ENCODE peak calls at places on chromosomes 12 and 14, in nine cellular contexts. R is mammary epithelial cell, X is cardiac muscle cell, B is ovary, G is heart left ventricle, Q is transverse colon, D is pancreas, V is right atrium auricular region, L is left lung. J is an unnamed sample. For H3K36me3 and H3K9me3, the result is how much of the 10 kb centered on the place peaks cover.

GRCh38 chr14:57845802-57846531 is 19.9 kb downstream of the SLC35F4 start:
- DNase-seq in R (no peak), X (no peak), B (no peak), G (no peak), Q (no peak), D (no peak), V (no peak), L (no peak), J (no peak)

GRCh38 chr12:25054783-25055144 is 105.9 kb upstream of the BCAT1 start:
- DNase-seq in R (peak), X (no peak), B (no peak), G (no peak), Q (no peak), D (peak), V (no peak), L (no peak), J (peak)

GRCh38 chr14:63045612-63046320 is 508 bp upstream of the KCNH5 start:
- DNase-seq in R (peak), X (peak), B (peak), G (peak), Q (no peak), D (peak), V (no peak), L (peak), J (no peak)

GRCh38 chr12:4439736-4440135 is 5.9 kb downstream of the FGF6 start:
- DNase-seq in R (no peak), X (no peak), B (no peak), G (no peak), Q (no peak), D (no peak), V (peak), L (no peak), J (no peak)

GRCh38 chr14:68695326-68695768 is 97.5 kb downstream of the ZFP36L1 start:
- DNase-seq in R (peak), X (peak), B (peak), G (no peak), Q (no peak), D (no peak), V (peak), L (peak), J (peak)

GRCh38 chr12:2553388-2554126 is 241.2 kb upstream of the FKBP4 start:
- DNase-seq in R (no peak), X (peak), B (no peak), G (no peak), Q (no peak), D (no peak), V (no peak), L (no peak), J (no peak)

GRCh38 chr14:51593397-51593796 is 58.3 kb upstream of the FRMD6 start:
- DNase-seq in R (no peak), X (peak), B (no peak), G (no peak), Q (no peak), D (no peak), V (no peak), L (no peak), J (no peak)

GRCh38 chr12:111068281-111068680 is 147.9 kb upstream of the MYL2 start:
- DNase-seq in R (no peak), X (no peak), B (no peak), G (no peak), Q (no peak), D (no peak), V (no peak), L (no peak), J (no peak)

GRCh38 chr14:24903337-24903736 is 146.6 kb downstream of the STXBP6 start:
- DNase-seq in R (peak), X (peak), B (no peak), G (no peak), Q (no peak), D (no peak), V (no peak), L (no peak), J (no peak)

GRCh38 chr14:92819011-92819410 is 24.9 kb downstream of the GOLGA5 start:
- DNase-seq in R (no peak), X (no peak), B (no peak), G (no peak), Q (no peak), D (no peak), V (no peak), L (no peak), J (no peak)

GRCh38 chr12:38601970-38602369 is 285.4 kb downstream of the ALG10B start:
- DNase-seq in R (no peak), X (no peak), B (no peak), G (no peak), Q (no peak), D (no peak), V (no peak), L (no peak), J (no peak)

GRCh38 chr14:101119830-101120571 is 216.5 kb upstream of the RTL1 start:
- DNase-seq in R (no peak), X (peak), B (no peak), G (no peak), Q (no peak), D (no peak), V (peak), L (peak), J (no peak)

GRCh38 chr12:115132145-115132544 is 448.2 kb upstream of the TBX3 start:
- DNase-seq in R (peak), X (peak), B (no peak), G (no peak), Q (no peak), D (no peak), V (no peak), L (no peak), J (peak)

GRCh38 chr14:93044601-93045000 is 71.1 kb downstream of the ITPK1 start:
- DNase-seq in R (no peak), X (no peak), B (no peak), G (no peak), Q (no peak), D (no peak), V (no peak), L (peak), J (no peak)

GRCh38 chr12:78183854-78184253 is 353.2 kb downstream of the NAV3 start:
- DNase-seq in R (no peak), X (no peak), B (no peak), G (no peak), Q (no peak), D (no peak), V (no peak), L (no peak), J (no peak)

GRCh38 chr14:33908540-33909223 is 42.2 kb downstream of the EGLN3 start:
- DNase-seq in R (no peak), X (no peak), B (no peak), G (no peak), Q (peak), D (no peak), V (no peak), L (no peak), J (no peak)

GRCh38 chr14:44700184-44700583 is 193.1 kb upstream of the FSCB start:
- DNase-seq in R (no peak), X (peak), B (no peak), G (no peak), Q (no peak), D (no peak), V (no peak), L (no peak), J (no peak)

GRCh38 chr12:55931317-55931779 is 386 bp downstream of the DGKA start:
- DNase-seq in R (no peak), X (no peak), B (peak), G (no peak), Q (peak), D (no peak), V (no peak), L (no peak), J (no peak)

GRCh38 chr12:82660541-82661325 is 26.0 kb upstream of the TMTC2 start:
- DNase-seq in R (peak), X (peak), B (no peak), G (no peak), Q (no peak), D (no peak), V (no peak), L (no peak), J (no peak)

GRCh38 chr12:93743229-93743998 is 66.2 kb downstream of the CRADD start:
- DNase-seq in R (no peak), X (no peak), B (no peak), G (no peak), Q (no peak), D (no peak), V (no peak), L (no peak), J (no peak)

GRCh38 chr12:98752726-98753125 is 107.6 kb downstream of the APAF1 start:
- DNase-seq in R (no peak), X (no peak), B (no peak), G (no peak), Q (no peak), D (no peak), V (no peak), L (no peak), J (no peak)

GRCh38 chr12:6849976-6850560 is 1.0 kb downstream of the CDCA3 start:
- DNase-seq in R (no peak), X (no peak), B (no peak), G (peak), Q (peak), D (peak), V (no peak), L (no peak), J (no peak)

GRCh38 chr12:6847676-6848075 is 3.4 kb downstream of the CDCA3 start:
- DNase-seq in R (no peak), X (no peak), B (no peak), G (no peak), Q (no peak), D (no peak), V (no peak), L (no peak), J (no peak)

GRCh38 chr12:6851153-6851920 is at the start of gene CDCA3:
- DNase-seq in R (peak), X (peak), B (peak), G (peak), Q (peak), D (peak), V (peak), L (peak), J (peak)

GRCh38 chr12:6850796-6851152 is 312 bp downstream of the CDCA3 start:
- DNase-seq in R (no peak), X (no peak), B (no peak), G (peak), Q (no peak), D (no peak), V (no peak), L (no peak), J (no peak)

GRCh38 chr12:6849427-6849826 is 1.7 kb downstream of the CDCA3 start:
- DNase-seq in R (no peak), X (no peak), B (no peak), G (no peak), Q (peak), D (no peak), V (no peak), L (no peak), J (no peak)
- H3K36me3 ChIP-seq in R (under half), X (under half), B (under half), G (under half), Q (under half), D (under half), V (under half), L (under half), J (under half)

DNA sequence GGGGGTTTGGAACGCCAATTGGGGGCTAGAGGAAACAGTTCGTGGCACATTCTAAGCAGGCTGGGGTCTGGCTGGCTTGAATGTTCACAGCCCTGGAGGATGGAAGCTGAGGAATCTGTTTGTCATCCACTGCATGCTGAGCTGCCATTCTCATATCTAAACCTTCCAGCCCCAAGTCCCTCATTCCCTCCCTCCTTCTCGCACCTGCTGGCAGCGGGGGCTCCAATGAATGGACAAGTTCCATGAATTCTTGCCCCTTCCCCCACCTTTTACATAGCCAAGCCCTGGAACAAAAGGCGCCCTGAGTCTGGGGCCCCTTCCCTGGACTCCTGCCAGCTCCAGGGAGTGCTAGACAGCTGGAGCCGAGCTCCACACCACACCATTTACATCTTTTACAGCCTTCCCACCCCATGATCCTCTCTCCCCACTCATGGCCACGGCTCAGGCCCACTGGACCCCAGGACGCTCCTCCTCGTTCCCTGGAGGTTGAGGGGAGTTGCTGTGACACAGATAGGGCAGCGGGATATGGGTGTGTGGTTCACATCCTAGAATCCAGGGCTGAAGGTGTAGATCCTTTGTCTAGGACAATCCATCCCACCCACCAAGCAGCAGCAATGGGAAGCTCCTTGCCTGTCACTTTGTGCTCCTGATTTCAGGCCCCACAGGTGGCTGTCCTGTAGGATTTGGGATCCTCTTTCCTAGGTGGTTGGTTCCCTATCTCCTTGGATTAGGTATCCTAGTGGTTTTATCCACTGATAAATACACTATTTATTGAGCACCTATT is 21.7 kb upstream of the VRTN start:
- DNase-seq in R (no peak), X (peak), B (no peak), G (no peak), Q (no peak), D (no peak), V (no peak), L (no peak), J (no peak)
- H3K27ac ChIP-seq in R (no peak), X (peak), B (no peak), G (no peak), Q (no peak), D (no peak), V (no peak), L (no peak), J (no peak)

GRCh38 chr14:54739514-54739913 is 163.1 kb downstream of the GCH1 start:
- DNase-seq in R (no peak), X (no peak), B (no peak), G (no peak), Q (no peak), D (no peak), V (no peak), L (no peak), J (no peak)
- H3K9me3 ChIP-seq in R (under half), X (under half), B (under half), G (under half), Q (under half), D (under half), V (under half), L (under half), J (under half)

GRCh38 chr12:6650832-6651231 is 3.6 kb upstream of the ACRBP start:
- DNase-seq in R (no peak), X (no peak), B (no peak), G (no peak), Q (no peak), D (no peak), V (no peak), L (no peak), J (no peak)

GRCh38 chr12:6652391-6652790 is 5.2 kb upstream of the ACRBP start:
- DNase-seq in R (no peak), X (no peak), B (no peak), G (no peak), Q (no peak), D (no peak), V (no peak), L (no peak), J (no peak)

GRCh38 chr12:6653342-6653741 is 6.1 kb upstream of the ACRBP start:
- DNase-seq in R (no peak), X (no peak), B (no peak), G (no peak), Q (no peak), D (no peak), V (no peak), L (no peak), J (no peak)

DNA sequence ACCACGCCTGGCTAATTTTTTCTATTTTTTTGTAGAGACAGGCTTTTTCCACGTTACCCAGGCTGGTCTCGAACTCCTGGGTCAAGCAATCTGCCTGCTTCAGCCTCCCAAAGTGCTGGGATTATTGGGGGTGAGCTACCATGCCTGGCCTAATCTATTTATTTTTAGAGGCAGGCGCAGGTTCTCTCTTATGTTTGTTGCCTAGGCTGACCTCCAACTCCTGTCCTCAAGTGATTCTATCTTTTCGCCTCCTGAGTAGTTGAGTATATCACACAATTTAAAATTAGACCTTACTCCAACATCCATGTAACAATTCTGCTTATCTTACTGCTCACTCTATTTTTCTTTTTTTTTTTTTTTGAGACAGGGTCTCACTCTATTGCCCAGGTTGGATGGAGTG is 6.8 kb upstream of the ACRBP start:
- DNase-seq in R (no peak), X (no peak), B (no peak), G (no peak), Q (no peak), D (no peak), V (no peak), L (no peak), J (no peak)
- H3K36me3 ChIP-seq in R (under half), X (under half), B (under half), G (half or more), Q (half or more), D (under half), V (half or more), L (half or more), J (under half)

DNA sequence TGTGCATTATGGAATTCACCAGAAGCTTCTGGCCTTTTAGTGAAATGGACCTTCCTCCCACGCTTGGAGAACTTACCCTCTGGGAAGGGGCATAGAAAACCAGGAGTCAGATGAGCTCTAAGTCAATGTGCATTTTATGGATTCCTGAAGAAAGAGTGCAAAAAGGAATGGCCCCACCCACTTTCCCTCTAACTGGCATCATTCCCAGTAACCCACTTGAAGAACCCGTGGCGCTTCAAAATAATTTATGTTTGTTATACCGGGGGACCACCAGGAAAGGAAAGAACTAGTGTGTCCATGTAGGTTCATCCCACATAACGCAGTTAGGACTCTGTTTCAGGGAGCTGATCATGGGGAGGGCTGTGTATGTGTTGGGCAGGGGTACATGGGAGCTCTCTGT is 1153.4 kb downstream of the TMEM121 start:
- DNase-seq in R (no peak), X (no peak), B (no peak), G (no peak), Q (no peak), D (no peak), V (no peak), L (no peak), J (no peak)
- H3K27ac ChIP-seq in R (no peak), X (no peak), B (no peak), G (no peak), Q (no peak), D (no peak), V (no peak), L (no peak), J (no peak)

DNA sequence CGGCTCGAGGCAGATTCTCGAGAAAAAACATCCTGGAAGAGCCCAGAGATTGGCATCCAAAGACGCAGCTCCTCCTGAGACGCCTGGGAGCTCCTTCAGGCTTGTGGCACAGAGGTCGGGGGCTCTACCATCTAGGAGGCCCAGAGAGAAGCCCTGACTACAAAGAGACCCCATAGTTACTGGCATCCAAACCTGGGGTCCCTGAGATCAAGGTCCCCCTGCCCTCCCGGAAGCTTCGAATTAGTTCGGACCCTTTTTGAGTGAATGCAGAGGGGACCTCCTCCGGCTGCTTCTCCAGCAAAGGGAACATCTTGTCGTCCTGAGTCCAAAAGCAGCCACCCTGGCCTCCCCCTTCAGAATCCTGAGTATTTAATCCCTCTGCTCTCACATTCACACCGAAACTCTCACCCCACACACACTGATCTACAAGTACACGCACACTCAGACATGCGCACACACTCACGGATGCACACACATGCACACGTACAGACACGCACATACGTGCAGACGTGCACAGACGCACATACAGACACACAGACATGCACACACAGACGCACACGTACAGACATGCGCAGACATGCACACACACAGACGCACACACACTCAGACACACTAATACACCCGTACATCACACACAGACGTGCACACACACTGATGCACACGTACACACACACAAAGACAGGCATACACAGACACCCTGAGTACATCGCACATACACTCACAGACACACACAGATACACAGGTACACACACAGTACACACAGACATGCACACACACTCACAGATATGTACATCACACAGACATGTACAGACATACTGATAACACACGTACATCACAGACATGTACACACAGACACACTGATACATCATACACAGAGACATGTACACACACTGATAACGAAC is 5.9 kb downstream of the ZNF605 start:
- DNase-seq in R (no peak), X (no peak), B (no peak), G (no peak), Q (no peak), D (no peak), V (no peak), L (no peak), J (no peak)
- H3K9me3 ChIP-seq in R (half or more), X (under half), B (under half), G (under half), Q (under half), D (under half), V (under half), L (half or more), J (under half)

DNA sequence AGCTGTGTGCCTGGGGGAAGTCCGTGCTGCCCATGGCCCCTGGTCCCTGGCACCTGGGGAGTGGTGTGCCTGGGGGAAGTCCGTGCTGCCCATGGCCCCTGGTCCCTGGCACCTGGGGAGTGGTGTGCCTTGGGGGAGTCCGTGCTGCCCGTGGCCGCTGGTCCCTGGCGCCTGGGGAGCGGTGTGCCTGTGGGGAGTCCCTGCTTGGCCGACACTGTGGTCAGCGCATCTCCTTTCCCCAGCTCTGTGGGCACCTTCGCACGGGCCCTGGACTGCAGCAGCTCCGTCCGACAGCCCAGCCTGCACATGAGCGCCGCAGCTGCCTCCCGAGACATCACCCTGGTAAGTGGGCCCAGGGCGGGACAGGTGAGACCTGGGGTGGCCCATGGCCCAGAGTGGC is 14.5 kb upstream of the CRIP2 start:
- DNase-seq in R (no peak), X (no peak), B (no peak), G (no peak), Q (no peak), D (no peak), V (no peak), L (no peak), J (no peak)
- H3K36me3 ChIP-seq in R (under half), X (under half), B (under half), G (half or more), Q (under half), D (under half), V (half or more), L (half or more), J (under half)

J was measured in keratinocyte.